ENCODE peak calls at places on chromosomes 7 and 10, in four cellular contexts. T is A549, Z is K562, C is GM12878. S is an unnamed sample.

GRCh38 chr10:15099886-15100285 is 2.7 kb downstream of the RPP38 start:
- DNase-seq in T (no peak), Z (no peak), C (no peak), S (no peak)

GRCh38 chr10:4201866-4202825 is 417.1 kb upstream of the KLF6 start:
- DNase-seq in T (no peak), Z (no peak), C (no peak), S (no peak)

GRCh38 chr7:152664636-152665035 is 11.3 kb downstream of the XRCC2 start:
- DNase-seq in T (peak), Z (no peak), C (no peak), S (peak)

GRCh38 chr10:5033061-5033770 is 29.6 kb upstream of the AKR1C2 start:
- DNase-seq in T (peak), Z (peak), C (no peak), S (no peak)

GRCh38 chr7:116357776-116358670 is 141.5 kb upstream of the CAV2 start:
- DNase-seq in T (peak), Z (no peak), C (no peak), S (no peak)

GRCh38 chr7:133310232-133310852 is 57.5 kb downstream of the EXOC4 start:
- DNase-seq in T (no peak), Z (no peak), C (no peak), S (peak)

GRCh38 chr10:103661198-103661950 is 167.9 kb downstream of the NEURL1 start:
- DNase-seq in T (no peak), Z (no peak), C (no peak), S (peak)

GRCh38 chr10:75408911-75409885 is 7.6 kb upstream of the ZNF503 start:
- DNase-seq in T (peak), Z (peak), C (no peak), S (no peak)

GRCh38 chr7:49839863-49840262 is 66.4 kb downstream of the VWC2 start:
- DNase-seq in T (no peak), Z (no peak), C (no peak), S (no peak)

GRCh38 chr7:43905954-43906326 is 456 bp downstream of the URGCP start:
- DNase-seq in T (peak), Z (peak), C (no peak), S (peak)

GRCh38 chr7:84975586-84976185 is 211.2 kb downstream of the SEMA3D start:
- DNase-seq in T (no peak), Z (no peak), C (no peak), S (no peak)

GRCh38 chr10:42755028-42755451 is 27.6 kb upstream of the BMS1 start:
- DNase-seq in T (no peak), Z (no peak), C (no peak), S (no peak)

GRCh38 chr7:111026301-111026700 is 64.6 kb upstream of the LRRN3 start:
- DNase-seq in T (no peak), Z (no peak), C (no peak), S (peak)

GRCh38 chr10:1608408-1609037 is 128.8 kb downstream of the ADARB2 start:
- DNase-seq in T (no peak), Z (no peak), C (no peak), S (no peak)

GRCh38 chr7:23593706-23594105 is 3.5 kb upstream of the CCDC126 start:
- DNase-seq in T (no peak), Z (no peak), C (no peak), S (no peak)

GRCh38 chr7:20778063-20778721 is 8.5 kb downstream of the SP8 start:
- DNase-seq in T (peak), Z (peak), C (no peak), S (no peak)

GRCh38 chr10:6407034-6407721 is 172.9 kb downstream of the PRKCQ start:
- DNase-seq in T (no peak), Z (no peak), C (no peak), S (no peak)

GRCh38 chr10:6409982-6410694 is 169.9 kb downstream of the PRKCQ start:
- DNase-seq in T (no peak), Z (no peak), C (no peak), S (no peak)

GRCh38 chr10:6408799-6409198 is 171.3 kb downstream of the PRKCQ start:
- DNase-seq in T (no peak), Z (no peak), C (no peak), S (no peak)

GRCh38 chr10:6410830-6411229 is 169.2 kb downstream of the PRKCQ start:
- DNase-seq in T (no peak), Z (no peak), C (no peak), S (no peak)

DNA sequence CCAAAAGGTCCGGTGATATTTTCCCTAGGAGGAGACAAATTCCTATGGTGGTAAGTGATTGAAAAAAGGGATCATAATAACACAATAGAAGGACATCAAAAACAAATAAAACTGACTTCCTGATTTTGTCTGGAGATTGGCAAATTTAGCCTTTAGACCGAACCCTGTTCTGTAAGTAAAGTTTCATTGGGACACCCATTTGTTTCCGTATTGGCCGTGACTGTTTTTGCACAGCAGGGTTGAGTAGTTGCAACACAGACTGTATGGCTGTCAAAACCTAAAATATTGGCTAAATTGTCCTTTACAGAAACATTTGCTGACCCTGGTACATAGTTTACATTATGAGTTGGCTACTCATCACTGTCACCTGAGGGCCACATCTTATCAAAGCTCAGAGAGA is 168.7 kb downstream of the PRKCQ start:
- DNase-seq in T (no peak), Z (no peak), C (no peak), S (no peak)
- TF ChIP-seq CHD2 in T (no peak), Z (no peak), C (no peak), S (no peak)

DNA sequence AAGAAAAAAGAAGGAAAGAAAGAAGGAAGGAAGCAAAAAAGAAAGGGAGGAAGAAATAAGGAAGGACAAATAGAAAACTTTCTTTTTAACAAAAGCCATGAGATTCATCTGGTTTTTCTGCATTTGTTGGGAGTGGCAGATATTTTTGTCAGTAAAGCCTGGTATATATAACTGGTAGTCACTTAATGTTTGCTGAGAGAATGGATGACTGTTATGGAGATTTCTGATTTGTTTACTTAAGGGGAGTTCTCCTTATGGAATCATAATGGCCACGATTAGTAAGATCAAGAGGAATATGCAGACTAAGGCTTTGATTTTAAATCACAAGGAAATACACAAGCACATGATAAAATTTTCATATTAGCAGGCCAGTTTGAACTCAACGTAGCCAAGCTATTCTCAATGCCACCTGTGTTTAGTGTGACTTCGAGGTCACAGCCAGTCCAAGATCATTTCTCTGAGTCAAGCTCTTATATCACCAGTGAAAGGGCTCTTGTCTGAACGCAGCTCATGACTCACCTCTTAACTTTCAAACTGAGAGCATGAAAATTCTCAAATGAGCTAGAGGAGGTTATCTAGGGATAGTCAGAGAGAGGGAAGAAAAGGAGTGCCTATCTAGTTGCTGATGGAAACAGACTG is 445.1 kb upstream of the ZMIZ1 start:
- DNase-seq in T (peak), Z (no peak), C (no peak), S (peak)
- TF ChIP-seq POLR2AphosphoS2 in T (no peak), Z (no peak), C (no peak), S (no peak)

GRCh38 chr10:112295853-112296830 is 12.9 kb downstream of the TECTB start:
- DNase-seq in T (no peak), Z (no peak), C (no peak), S (peak)
- TF ChIP-seq CHD2 in T (no peak), Z (no peak), C (no peak), S (no peak)

GRCh38 chr7:82163586-82163985 is 280.0 kb downstream of the CACNA2D1 start:
- DNase-seq in T (no peak), Z (no peak), C (no peak), S (no peak)
- TF ChIP-seq POLR2AphosphoS2 in T (no peak), Z (no peak), C (no peak), S (no peak)

GRCh38 chr10:10627414-10627813 is 390.3 kb upstream of the CELF2 start:
- DNase-seq in T (no peak), Z (no peak), C (no peak), S (no peak)

GRCh38 chr10:10626734-10627133 is 390.9 kb upstream of the CELF2 start:
- DNase-seq in T (no peak), Z (no peak), C (no peak), S (no peak)

GRCh38 chr10:10623958-10624590 is 393.6 kb upstream of the CELF2 start:
- DNase-seq in T (no peak), Z (no peak), C (no peak), S (no peak)

GRCh38 chr10:10630281-10630680 is 387.4 kb upstream of the CELF2 start:
- DNase-seq in T (no peak), Z (no peak), C (no peak), S (no peak)

GRCh38 chr10:10629512-10629911 is 388.2 kb upstream of the CELF2 start:
- DNase-seq in T (no peak), Z (no peak), C (no peak), S (no peak)
- TF ChIP-seq CHD2 in T (no peak), Z (no peak), C (no peak), S (no peak)

GRCh38 chr7:30027065-30027456 is 559 bp upstream of the FKBP14 start:
- DNase-seq in T (peak), Z (peak), C (peak), S (peak)
- TF ChIP-seq POLR2AphosphoS2 in T (no peak), Z (no peak), C (no peak), S (no peak)

DNA sequence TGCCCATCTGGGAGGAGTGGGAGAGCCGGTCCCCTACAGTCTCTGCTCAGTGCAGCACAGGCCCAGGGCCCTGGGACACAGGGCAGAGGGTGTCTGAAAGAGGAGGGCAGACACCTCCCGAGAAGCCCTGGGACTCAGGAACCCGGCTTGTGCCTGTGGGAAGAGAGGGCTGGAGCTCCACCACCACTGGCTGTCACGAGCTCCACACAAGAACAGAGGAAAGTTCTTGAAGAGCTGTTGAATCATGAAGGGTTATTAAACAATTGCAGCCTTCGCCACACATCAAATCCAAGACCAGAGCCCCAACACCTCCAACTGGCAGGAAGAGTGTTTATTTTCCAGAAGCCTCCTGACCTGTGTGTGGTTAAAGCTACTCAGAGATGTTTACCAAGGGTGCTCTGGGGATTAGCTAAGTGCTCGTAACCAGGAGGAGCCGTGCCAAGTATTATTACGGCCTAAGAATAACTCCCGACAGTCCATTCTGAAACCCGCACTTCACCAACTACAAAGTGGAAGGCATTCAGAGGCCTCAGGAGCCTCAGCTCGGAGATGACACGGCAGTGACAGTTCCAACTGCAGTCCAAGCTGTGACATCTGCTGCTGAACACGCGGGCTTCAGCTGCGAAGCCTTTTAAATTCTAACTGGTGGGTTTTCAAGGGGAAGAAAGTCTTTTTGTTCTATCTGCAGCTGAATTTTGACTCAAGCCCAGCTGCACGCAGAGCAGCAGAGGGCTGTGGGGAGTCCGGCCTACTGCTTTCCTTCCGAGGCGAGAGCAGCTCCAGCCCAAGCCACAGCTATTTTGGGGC is 75.1 kb downstream of the MAD1L1 start:
- DNase-seq in T (peak), Z (no peak), C (no peak), S (no peak)
- TF ChIP-seq CHD2 in T (no peak), Z (no peak), C (no peak), S (no peak)

GRCh38 chr7:294440-295154 is 4.6 kb downstream of the FOXL3 start:
- DNase-seq in T (no peak), Z (no peak), C (no peak), S (no peak)

GRCh38 chr7:291302-292092 is 1.5 kb downstream of the FOXL3 start:
- DNase-seq in T (no peak), Z (no peak), C (no peak), S (no peak)

GRCh38 chr7:290554-291301 is 758 bp downstream of the FOXL3 start:
- DNase-seq in T (no peak), Z (no peak), C (no peak), S (no peak)

GRCh38 chr7:293681-294439 is 3.9 kb downstream of the FOXL3 start:
- DNase-seq in T (no peak), Z (no peak), C (no peak), S (no peak)

GRCh38 chr7:292826-293225 is 2.9 kb downstream of the FOXL3 start:
- DNase-seq in T (no peak), Z (no peak), C (no peak), S (no peak)
- TF ChIP-seq POLR2AphosphoS2 in T (no peak), Z (no peak), C (no peak), S (no peak)

GRCh38 chr7:41912851-41913580 is 210.1 kb upstream of the INHBA start:
- DNase-seq in T (no peak), Z (no peak), C (no peak), S (no peak)

GRCh38 chr7:41912426-41912825 is 209.5 kb upstream of the INHBA start:
- DNase-seq in T (no peak), Z (no peak), C (no peak), S (no peak)

GRCh38 chr7:41915861-41916260 is 213.0 kb upstream of the INHBA start:
- DNase-seq in T (no peak), Z (no peak), C (no peak), S (no peak)

GRCh38 chr7:41918597-41918996 is 215.7 kb upstream of the INHBA start:
- DNase-seq in T (no peak), Z (no peak), C (no peak), S (no peak)

DNA sequence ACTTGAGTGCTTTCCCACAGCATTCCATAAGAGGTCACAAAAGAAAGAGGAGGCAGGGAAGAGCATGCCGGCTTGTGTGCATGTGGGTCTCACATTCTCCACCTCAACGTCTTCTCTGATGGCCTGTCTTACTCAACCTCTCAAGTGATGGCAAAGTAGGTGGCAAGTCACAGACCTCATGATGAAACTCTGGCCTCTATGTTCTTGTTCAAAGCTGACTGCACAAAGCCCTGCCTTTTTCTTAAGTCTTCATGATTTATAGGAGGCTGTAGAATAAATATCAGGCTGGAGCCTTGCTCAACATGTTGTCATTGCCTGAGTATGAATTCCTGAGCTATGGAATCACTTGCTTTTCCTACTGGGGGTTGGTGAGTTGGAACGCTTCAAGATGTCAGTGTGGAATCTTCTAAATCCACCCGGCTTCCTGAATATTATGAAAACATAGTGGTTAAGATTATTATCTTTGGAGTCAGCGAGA is 213.6 kb upstream of the INHBA start:
- DNase-seq in T (peak), Z (no peak), C (no peak), S (no peak)
- TF ChIP-seq CHD2 in T (no peak), Z (no peak), C (no peak), S (no peak)

DNA sequence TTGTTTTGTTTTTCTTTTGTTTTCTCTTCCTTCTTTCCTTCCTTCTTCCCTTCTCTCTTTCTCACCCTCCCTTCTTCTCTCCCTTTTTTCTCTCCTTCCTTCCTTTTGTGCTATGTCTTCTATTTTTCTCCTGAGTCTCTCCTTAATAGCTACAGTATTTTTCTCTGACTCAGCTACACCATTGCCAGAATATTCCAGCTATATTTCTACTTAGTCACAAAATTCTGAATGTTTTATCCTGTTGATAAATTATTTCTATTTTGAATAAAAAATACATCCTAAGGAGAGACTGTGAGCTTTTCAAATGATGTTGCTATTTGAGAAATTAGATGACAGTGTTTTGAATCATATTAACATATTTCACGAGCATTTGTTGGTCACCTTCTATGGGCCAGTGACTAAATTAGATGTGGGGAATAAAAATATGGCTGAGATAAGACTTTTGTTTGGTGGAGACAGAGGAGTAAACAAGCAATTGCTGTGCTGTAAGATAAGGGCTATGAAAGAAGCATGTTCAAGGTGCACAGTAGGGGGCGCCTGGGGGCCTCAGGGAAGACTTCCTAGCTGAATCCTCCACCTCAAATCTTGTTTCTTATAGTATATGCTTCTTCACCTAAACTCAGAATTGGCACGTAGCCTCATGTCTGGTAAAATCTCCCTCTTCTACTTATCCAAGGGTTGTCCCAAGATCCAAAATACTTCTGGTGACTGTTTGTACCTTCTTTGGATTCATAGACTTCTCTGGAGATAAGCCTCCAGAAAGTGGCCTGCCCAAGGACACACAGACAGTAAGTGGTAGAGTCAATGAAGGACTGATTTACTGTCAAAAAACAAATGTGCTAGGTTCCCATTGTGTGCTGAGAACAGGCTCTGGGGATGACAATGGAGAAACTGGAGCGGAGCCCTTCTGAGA is 115.5 kb upstream of the CREB5 start:
- DNase-seq in T (peak), Z (peak), C (no peak), S (no peak)
- TF ChIP-seq POLR2AphosphoS2 in T (no peak), Z (no peak), C (no peak), S (no peak)

S was measured in HepG2.